ENCODE peak calls at places on chromosomes 12 and 14, in eight cellular contexts. One of them, this sample, is unnamed.
A peak's percentile ranks its signal among the peaks of the same experiment; 100 is the strongest.

GRCh38 chr14:22070119-22070982 is 396.7 kb upstream of the OR4E1 start:
- DNase-seq in uterus: peak; percentile 24
- DNase-seq in foreskin fibroblast: no peak
- DNase-seq in gastrocnemius medialis: no peak
- DNase-seq in ascending aorta: no peak
- DNase-seq in Calu3: no peak
- DNase-seq in cardiac muscle cell: peak; percentile 22
- DNase-seq in AG04450: no peak
- DNase-seq in this sample: peak; percentile 6

GRCh38 chr14:76904740-76905569 is 78.7 kb downstream of the LRRC74A start:
- DNase-seq in uterus: peak; percentile 71
- DNase-seq in foreskin fibroblast: peak; percentile 100
- DNase-seq in gastrocnemius medialis: no peak
- DNase-seq in ascending aorta: peak; percentile 64
- DNase-seq in Calu3: no peak
- DNase-seq in cardiac muscle cell: no peak
- DNase-seq in AG04450: peak; percentile 92
- DNase-seq in this sample: peak; percentile 99

GRCh38 chr14:105989746-105990302 is 463.4 kb downstream of the TMEM121 start:
- DNase-seq in uterus: no peak
- DNase-seq in foreskin fibroblast: no peak
- DNase-seq in gastrocnemius medialis: no peak
- DNase-seq in ascending aorta: no peak
- DNase-seq in Calu3: no peak
- DNase-seq in cardiac muscle cell: no peak
- DNase-seq in AG04450: no peak
- DNase-seq in this sample: peak; percentile 20

GRCh38 chr12:122100568-122100967 is 22.0 kb downstream of the MLXIP start:
- DNase-seq in uterus: no peak
- DNase-seq in foreskin fibroblast: no peak
- DNase-seq in gastrocnemius medialis: no peak
- DNase-seq in ascending aorta: no peak
- DNase-seq in Calu3: no peak
- DNase-seq in cardiac muscle cell: no peak
- DNase-seq in AG04450: no peak
- DNase-seq in this sample: no peak

GRCh38 chr12:124621296-124621660 is 53.9 kb upstream of the NCOR2 start:
- DNase-seq in uterus: peak; percentile 82
- DNase-seq in foreskin fibroblast: peak; percentile 45
- DNase-seq in gastrocnemius medialis: peak; percentile 50
- DNase-seq in ascending aorta: peak; percentile 41
- DNase-seq in Calu3: no peak
- DNase-seq in cardiac muscle cell: no peak
- DNase-seq in AG04450: no peak
- DNase-seq in this sample: no peak

GRCh38 chr12:47808049-47808448 is 11.7 kb downstream of the HDAC7 start:
- DNase-seq in uterus: peak; percentile 63
- DNase-seq in foreskin fibroblast: peak; percentile 62
- DNase-seq in gastrocnemius medialis: peak; percentile 56
- DNase-seq in ascending aorta: no peak
- DNase-seq in Calu3: no peak
- DNase-seq in cardiac muscle cell: peak; percentile 67
- DNase-seq in AG04450: no peak
- DNase-seq in this sample: no peak

GRCh38 chr14:103463149-103463548 is 59.5 kb downstream of the CKB start:
- DNase-seq in uterus: no peak
- DNase-seq in foreskin fibroblast: no peak
- DNase-seq in gastrocnemius medialis: no peak
- DNase-seq in ascending aorta: no peak
- DNase-seq in Calu3: no peak
- DNase-seq in cardiac muscle cell: no peak
- DNase-seq in AG04450: no peak
- DNase-seq in this sample: no peak

GRCh38 chr14:101761881-101762529 is 496 bp downstream of the PPP2R5C start:
- DNase-seq in uterus: peak; percentile 37
- DNase-seq in foreskin fibroblast: peak; percentile 52
- DNase-seq in gastrocnemius medialis: no peak
- DNase-seq in ascending aorta: no peak
- DNase-seq in Calu3: peak; percentile 51
- DNase-seq in cardiac muscle cell: peak; percentile 55
- DNase-seq in AG04450: no peak
- DNase-seq in this sample: peak; percentile 12

GRCh38 chr14:75430526-75430925 is 2.7 kb downstream of the JDP2 start:
- DNase-seq in uterus: no peak
- DNase-seq in foreskin fibroblast: peak; percentile 50
- DNase-seq in gastrocnemius medialis: peak; percentile 76
- DNase-seq in ascending aorta: no peak
- DNase-seq in Calu3: no peak
- DNase-seq in cardiac muscle cell: no peak
- DNase-seq in AG04450: no peak
- DNase-seq in this sample: no peak

GRCh38 chr14:28163261-28163660 is 603.3 kb upstream of the FOXG1 start:
- DNase-seq in uterus: no peak
- DNase-seq in foreskin fibroblast: no peak
- DNase-seq in gastrocnemius medialis: no peak
- DNase-seq in ascending aorta: no peak
- DNase-seq in Calu3: no peak
- DNase-seq in cardiac muscle cell: no peak
- DNase-seq in AG04450: no peak
- DNase-seq in this sample: no peak

GRCh38 chr12:8628731-8629130 is 16.1 kb upstream of the AICDA start:
- DNase-seq in uterus: no peak
- DNase-seq in foreskin fibroblast: no peak
- DNase-seq in gastrocnemius medialis: no peak
- DNase-seq in ascending aorta: no peak
- DNase-seq in Calu3: no peak
- DNase-seq in cardiac muscle cell: no peak
- DNase-seq in AG04450: no peak
- DNase-seq in this sample: no peak

GRCh38 chr12:57096099-57096572 is 7.2 kb downstream of the NAB2 start:
- DNase-seq in uterus: no peak
- DNase-seq in foreskin fibroblast: peak; percentile 66
- DNase-seq in gastrocnemius medialis: no peak
- DNase-seq in ascending aorta: no peak
- DNase-seq in Calu3: no peak
- DNase-seq in cardiac muscle cell: no peak
- DNase-seq in AG04450: no peak
- DNase-seq in this sample: peak; percentile 95

GRCh38 chr12:3632256-3633240 is 120.4 kb downstream of the CRACR2A start:
- DNase-seq in uterus: no peak
- DNase-seq in foreskin fibroblast: peak; percentile 54
- DNase-seq in gastrocnemius medialis: no peak
- DNase-seq in ascending aorta: no peak
- DNase-seq in Calu3: no peak
- DNase-seq in cardiac muscle cell: no peak
- DNase-seq in AG04450: no peak
- DNase-seq in this sample: no peak

GRCh38 chr14:68608235-68608962 is 184.5 kb downstream of the ZFP36L1 start:
- DNase-seq in uterus: peak; percentile 30
- DNase-seq in foreskin fibroblast: no peak
- DNase-seq in gastrocnemius medialis: no peak
- DNase-seq in ascending aorta: no peak
- DNase-seq in Calu3: no peak
- DNase-seq in cardiac muscle cell: no peak
- DNase-seq in AG04450: no peak
- DNase-seq in this sample: no peak

GRCh38 chr14:52694761-52695480 is 437 bp downstream of the ERO1A start:
- DNase-seq in uterus: peak; percentile 22
- DNase-seq in foreskin fibroblast: peak; percentile 59
- DNase-seq in gastrocnemius medialis: peak; percentile 5
- DNase-seq in ascending aorta: no peak
- DNase-seq in Calu3: peak; percentile 38
- DNase-seq in cardiac muscle cell: peak; percentile 45
- DNase-seq in AG04450: no peak
- DNase-seq in this sample: peak; percentile 72

GRCh38 chr12:106759526-106760183 is 14.8 kb upstream of the RIC8B start:
- DNase-seq in uterus: no peak
- DNase-seq in foreskin fibroblast: no peak
- DNase-seq in gastrocnemius medialis: no peak
- DNase-seq in ascending aorta: no peak
- DNase-seq in Calu3: no peak
- DNase-seq in cardiac muscle cell: no peak
- DNase-seq in AG04450: no peak
- DNase-seq in this sample: no peak

GRCh38 chr14:58829594-58829993 is 191.8 kb downstream of the DACT1 start:
- DNase-seq in uterus: no peak
- DNase-seq in foreskin fibroblast: peak; percentile 10
- DNase-seq in gastrocnemius medialis: no peak
- DNase-seq in ascending aorta: no peak
- DNase-seq in Calu3: peak; percentile 32
- DNase-seq in cardiac muscle cell: no peak
- DNase-seq in AG04450: no peak
- DNase-seq in this sample: peak; percentile 58

GRCh38 chr12:31896514-31897039 is 62.6 kb upstream of the RESF1 start:
- DNase-seq in uterus: peak; percentile 32
- DNase-seq in foreskin fibroblast: no peak
- DNase-seq in gastrocnemius medialis: no peak
- DNase-seq in ascending aorta: peak; percentile 12
- DNase-seq in Calu3: peak; percentile 39
- DNase-seq in cardiac muscle cell: no peak
- DNase-seq in AG04450: no peak
- DNase-seq in this sample: peak; percentile 23

GRCh38 chr12:32249701-32250270 is 143.1 kb downstream of the BICD1 start:
- DNase-seq in uterus: no peak
- DNase-seq in foreskin fibroblast: peak; percentile 19
- DNase-seq in gastrocnemius medialis: no peak
- DNase-seq in ascending aorta: no peak
- DNase-seq in Calu3: no peak
- DNase-seq in cardiac muscle cell: no peak
- DNase-seq in AG04450: no peak
- DNase-seq in this sample: no peak

GRCh38 chr12:6792522-6793201 is 3.3 kb downstream of the CD4 start:
- DNase-seq in uterus: no peak
- DNase-seq in foreskin fibroblast: peak; percentile 35
- DNase-seq in gastrocnemius medialis: peak; percentile 25
- DNase-seq in ascending aorta: no peak
- DNase-seq in Calu3: no peak
- DNase-seq in cardiac muscle cell: peak; percentile 32
- DNase-seq in AG04450: no peak
- DNase-seq in this sample: no peak

GRCh38 chr12:98744692-98745091 is 99.6 kb downstream of the APAF1 start:
- DNase-seq in uterus: no peak
- DNase-seq in foreskin fibroblast: no peak
- DNase-seq in gastrocnemius medialis: no peak
- DNase-seq in ascending aorta: no peak
- DNase-seq in Calu3: no peak
- DNase-seq in cardiac muscle cell: no peak
- DNase-seq in AG04450: no peak
- DNase-seq in this sample: no peak

GRCh38 chr12:98743362-98743953 is 98.4 kb downstream of the APAF1 start:
- DNase-seq in uterus: no peak
- DNase-seq in foreskin fibroblast: peak; percentile 19
- DNase-seq in gastrocnemius medialis: no peak
- DNase-seq in ascending aorta: no peak
- DNase-seq in Calu3: peak; percentile 64
- DNase-seq in cardiac muscle cell: peak; percentile 48
- DNase-seq in AG04450: no peak
- DNase-seq in this sample: peak; percentile 39

GRCh38 chr12:98741615-98742265 is 96.7 kb downstream of the APAF1 start:
- DNase-seq in uterus: no peak
- DNase-seq in foreskin fibroblast: peak; percentile 38
- DNase-seq in gastrocnemius medialis: no peak
- DNase-seq in ascending aorta: no peak
- DNase-seq in Calu3: no peak
- DNase-seq in cardiac muscle cell: no peak
- DNase-seq in AG04450: no peak
- DNase-seq in this sample: no peak

GRCh38 chr12:98741229-98741614 is 96.1 kb downstream of the APAF1 start:
- DNase-seq in uterus: no peak
- DNase-seq in foreskin fibroblast: peak; percentile 44
- DNase-seq in gastrocnemius medialis: no peak
- DNase-seq in ascending aorta: no peak
- DNase-seq in Calu3: no peak
- DNase-seq in cardiac muscle cell: no peak
- DNase-seq in AG04450: no peak
- DNase-seq in this sample: no peak

GRCh38 chr12:98745578-98746391 is 100.7 kb downstream of the APAF1 start:
- DNase-seq in uterus: peak; percentile 18
- DNase-seq in foreskin fibroblast: peak; percentile 58
- DNase-seq in gastrocnemius medialis: no peak
- DNase-seq in ascending aorta: no peak
- DNase-seq in Calu3: peak; percentile 35
- DNase-seq in cardiac muscle cell: peak; percentile 19
- DNase-seq in AG04450: no peak
- DNase-seq in this sample: no peak
- TF ChIP-seq CTCF in uterus: no peak
- TF ChIP-seq CTCF in foreskin fibroblast: no peak
- TF ChIP-seq CTCF in gastrocnemius medialis: no peak
- TF ChIP-seq CTCF in ascending aorta: no peak
- TF ChIP-seq CTCF in Calu3: no peak
- TF ChIP-seq CTCF in cardiac muscle cell: no peak
- TF ChIP-seq CTCF in AG04450: no peak
- TF ChIP-seq CTCF in this sample: no peak

GRCh38 chr14:92596328-92596943 is 82.9 kb downstream of the RIN3 start:
- DNase-seq in uterus: no peak
- DNase-seq in foreskin fibroblast: no peak
- DNase-seq in gastrocnemius medialis: no peak
- DNase-seq in ascending aorta: no peak
- DNase-seq in Calu3: no peak
- DNase-seq in cardiac muscle cell: peak; percentile 14
- DNase-seq in AG04450: no peak
- DNase-seq in this sample: no peak
- TF ChIP-seq CTCF in uterus: no peak
- TF ChIP-seq CTCF in foreskin fibroblast: no peak
- TF ChIP-seq CTCF in gastrocnemius medialis: no peak
- TF ChIP-seq CTCF in ascending aorta: no peak
- TF ChIP-seq CTCF in Calu3: no peak
- TF ChIP-seq CTCF in cardiac muscle cell: no peak
- TF ChIP-seq CTCF in AG04450: peak; percentile 1
- TF ChIP-seq CTCF in this sample: no peak

DNA sequence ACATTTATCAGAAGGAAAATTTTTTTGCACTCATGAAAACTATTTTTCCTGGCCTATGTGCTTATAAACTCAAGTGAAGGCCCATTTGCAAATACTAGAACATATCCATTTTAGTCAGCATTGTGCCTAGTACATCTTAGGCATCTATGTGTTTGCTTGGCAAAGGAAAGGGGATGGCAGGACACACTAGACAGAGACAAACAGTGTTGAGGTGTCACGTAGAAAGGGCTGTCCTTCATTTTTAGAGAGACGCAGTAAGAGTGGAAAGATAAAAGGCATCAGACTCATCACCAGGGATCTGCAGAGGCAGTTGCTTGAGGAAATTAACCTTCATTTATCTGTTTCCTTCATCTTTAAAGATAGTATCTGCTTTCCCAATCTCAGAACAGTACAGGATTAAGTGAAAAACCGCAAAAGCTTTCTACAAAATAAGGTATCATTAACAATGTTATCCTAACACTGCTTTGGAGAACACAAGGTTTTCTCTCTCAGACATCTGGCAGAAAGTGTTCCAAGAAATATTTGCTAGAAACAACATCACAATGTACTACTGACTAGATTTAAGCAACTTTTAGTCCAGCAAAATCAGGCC is 2.1 kb downstream of the YBX3 start:
- DNase-seq in uterus: no peak
- DNase-seq in foreskin fibroblast: no peak
- DNase-seq in gastrocnemius medialis: no peak
- DNase-seq in ascending aorta: no peak
- DNase-seq in Calu3: no peak
- DNase-seq in cardiac muscle cell: no peak
- DNase-seq in AG04450: no peak
- DNase-seq in this sample: no peak
- TF ChIP-seq CTCF in uterus: no peak
- TF ChIP-seq CTCF in foreskin fibroblast: no peak
- TF ChIP-seq CTCF in gastrocnemius medialis: no peak
- TF ChIP-seq CTCF in ascending aorta: no peak
- TF ChIP-seq CTCF in Calu3: no peak
- TF ChIP-seq CTCF in cardiac muscle cell: no peak
- TF ChIP-seq CTCF in AG04450: no peak
- TF ChIP-seq CTCF in this sample: no peak

GRCh38 chr12:50187084-50187900 is 20.1 kb upstream of the CERS5 start:
- DNase-seq in uterus: no peak
- DNase-seq in foreskin fibroblast: peak; percentile 67
- DNase-seq in gastrocnemius medialis: no peak
- DNase-seq in ascending aorta: no peak
- DNase-seq in Calu3: no peak
- DNase-seq in cardiac muscle cell: no peak
- DNase-seq in AG04450: peak; percentile 83
- DNase-seq in this sample: no peak
- TF ChIP-seq CTCF in uterus: no peak
- TF ChIP-seq CTCF in foreskin fibroblast: no peak
- TF ChIP-seq CTCF in gastrocnemius medialis: no peak
- TF ChIP-seq CTCF in ascending aorta: no peak
- TF ChIP-seq CTCF in Calu3: no peak
- TF ChIP-seq CTCF in cardiac muscle cell: no peak
- TF ChIP-seq CTCF in AG04450: no peak
- TF ChIP-seq CTCF in this sample: no peak

This sample was measured in MCF 10A.